ENCODE peak calls at places on chromosomes 3 and 15, in nine cellular contexts. O is dorsolateral prefrontal cortex, U is ascending aorta, V is kidney epithelial cell, B is astrocyte of the spinal cord, T is fibroblast of mammary gland, Z is DND-41, X is cardiac muscle cell, Q is PC-9. A is an unnamed sample.

GRCh38 chr15:57589276-57590073 is 2.2 kb upstream of the MYZAP start:
- DNase-seq in O (no peak), U (no peak), V (no peak), B (no peak), T (no peak), Z (no peak), X (no peak), Q (no peak), A (no peak)

GRCh38 chr15:33068531-33068990 is 126.0 kb downstream of the FMN1 start:
- DNase-seq in O (no peak), U (no peak), V (peak), B (peak), T (peak), Z (peak), X (no peak), Q (peak), A (no peak)

GRCh38 chr3:71111784-71112440 is 471.6 kb downstream of the FOXP1 start:
- DNase-seq in O (no peak), U (no peak), V (no peak), B (peak), T (peak), Z (no peak), X (peak), Q (peak), A (peak)

GRCh38 chr3:39234041-39234440 is 41.6 kb upstream of the XIRP1 start:
- DNase-seq in O (no peak), U (no peak), V (no peak), B (no peak), T (no peak), Z (no peak), X (no peak), Q (no peak), A (no peak)

GRCh38 chr15:77909131-77909940 is 168.2 kb downstream of the TBC1D2B start:
- DNase-seq in O (peak), U (no peak), V (no peak), B (no peak), T (no peak), Z (no peak), X (no peak), Q (no peak), A (no peak)

GRCh38 chr3:15217841-15218267 is 11.8 kb downstream of the CAPN7 start:
- DNase-seq in O (no peak), U (no peak), V (no peak), B (no peak), T (no peak), Z (no peak), X (no peak), Q (no peak), A (no peak)

GRCh38 chr3:131957511-131957910 is 77.3 kb downstream of the CPNE4 start:
- DNase-seq in O (no peak), U (no peak), V (no peak), B (peak), T (no peak), Z (no peak), X (peak), Q (no peak), A (no peak)

GRCh38 chr3:38130631-38131065 is 6.3 kb downstream of the ACAA1 start:
- DNase-seq in O (no peak), U (no peak), V (no peak), B (no peak), T (no peak), Z (no peak), X (no peak), Q (no peak), A (no peak)

GRCh38 chr15:48582472-48583235 is 62.9 kb downstream of the FBN1 start:
- DNase-seq in O (no peak), U (no peak), V (no peak), B (peak), T (peak), Z (no peak), X (peak), Q (no peak), A (peak)

GRCh38 chr3:153161138-153161713 is 800 bp upstream of the RAP2B start:
- DNase-seq in O (peak), U (peak), V (peak), B (peak), T (peak), Z (peak), X (peak), Q (peak), A (peak)

GRCh38 chr3:13567684-13568514 is 19.0 kb downstream of the FBLN2 start:
- DNase-seq in O (no peak), U (no peak), V (no peak), B (no peak), T (no peak), Z (no peak), X (no peak), Q (no peak), A (no peak)

GRCh38 chr15:78131295-78132021 is at the start of gene CIB2:
- DNase-seq in O (peak), U (no peak), V (no peak), B (peak), T (peak), Z (peak), X (peak), Q (peak), A (peak)

DNA sequence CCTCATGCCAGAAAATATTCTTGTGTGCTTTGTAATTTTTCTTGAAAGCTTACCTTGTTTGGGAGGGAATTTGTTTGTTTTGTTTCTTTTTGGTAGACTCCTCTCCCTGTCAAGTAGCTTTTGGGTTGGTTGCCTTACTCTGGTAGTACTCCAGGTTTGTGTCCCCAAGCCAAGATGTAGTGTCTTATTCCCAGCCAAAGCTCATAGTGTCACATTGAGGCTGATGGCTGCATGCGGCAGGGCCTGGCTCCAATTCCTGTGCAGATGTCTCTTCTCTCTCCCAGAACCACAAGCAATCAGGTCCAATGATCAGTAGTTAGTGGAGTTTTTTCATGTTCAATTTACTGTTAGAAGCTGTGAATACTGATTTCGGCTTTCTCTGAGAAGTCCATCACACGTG is 221.1 kb upstream of the THBS1 start:
- DNase-seq in O (no peak), U (no peak), V (no peak), B (no peak), T (no peak), Z (no peak), X (no peak), Q (no peak), A (no peak)
- TF ChIP-seq CTCF in O (no peak), U (no peak), V (no peak), B (no peak), T (no peak), Z (no peak), X (no peak), Q (no peak), A (no peak)

DNA sequence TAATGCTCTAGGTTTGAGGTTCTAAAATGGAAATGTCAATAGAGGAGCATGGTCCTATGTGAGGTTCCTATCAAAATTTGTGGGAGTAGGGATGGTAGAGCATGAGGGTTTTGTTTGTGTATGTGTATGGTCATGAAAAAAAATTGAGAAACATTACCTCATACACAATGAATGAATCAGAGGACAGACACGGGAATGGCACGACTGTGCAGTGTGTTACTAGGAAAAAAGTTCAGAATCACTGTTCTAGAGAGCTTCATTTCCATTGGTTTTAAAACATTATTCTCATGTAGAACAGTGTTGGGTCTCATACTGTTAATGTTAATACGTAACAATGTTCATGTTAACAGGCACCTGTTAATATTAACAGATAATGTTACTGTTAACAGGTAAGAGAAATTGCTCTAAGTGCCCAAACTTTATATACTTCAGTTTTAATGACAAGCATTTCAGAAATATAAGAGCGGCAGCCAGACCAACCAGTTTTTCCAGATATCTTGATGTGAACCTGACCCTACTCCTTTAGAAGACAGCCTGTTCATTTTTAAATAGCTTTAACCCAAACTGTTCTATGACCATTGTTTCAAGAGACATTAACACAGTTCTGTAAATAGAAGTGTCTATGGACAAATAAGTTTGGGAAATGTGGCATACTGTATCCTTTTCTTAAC is 48.0 kb downstream of the SLC15A2 start:
- DNase-seq in O (no peak), U (no peak), V (no peak), B (no peak), T (peak), Z (no peak), X (no peak), Q (peak), A (peak)
- H3K4me3 ChIP-seq in O (no peak), U (no peak), V (no peak), B (no peak), T (no peak), Z (no peak), X (no peak), Q (peak), A (no peak)

DNA sequence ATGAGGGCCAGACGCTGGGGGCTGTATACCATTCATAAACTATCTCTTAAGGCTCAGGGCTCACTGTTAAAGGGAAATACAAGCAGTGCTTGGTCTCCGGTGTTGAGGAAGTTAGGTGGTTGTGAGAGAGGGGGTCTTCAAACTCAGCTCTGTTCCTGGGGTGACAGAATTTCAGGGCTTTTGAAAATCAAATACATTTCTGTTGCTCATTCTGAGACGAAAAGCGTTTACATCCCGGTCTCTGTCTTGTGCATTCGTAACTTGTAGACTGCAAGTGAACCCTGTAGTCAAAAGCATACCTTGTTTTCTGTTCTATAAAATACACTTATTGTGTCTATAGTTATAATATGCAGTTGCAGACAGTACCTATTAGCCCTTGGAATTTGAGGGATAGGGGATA is 1.7 kb downstream of the SLCO3A1 start:
- DNase-seq in O (no peak), U (no peak), V (no peak), B (no peak), T (no peak), Z (no peak), X (no peak), Q (no peak), A (no peak)
- TF ChIP-seq CTCF in O (no peak), U (no peak), V (no peak), B (no peak), T (no peak), Z (no peak), X (no peak), Q (no peak), A (no peak)

GRCh38 chr3:119597548-119598288 is at the start of gene PLA1A:
- DNase-seq in O (no peak), U (no peak), V (no peak), B (no peak), T (no peak), Z (no peak), X (no peak), Q (no peak), A (no peak)
- H3K4me3 ChIP-seq in O (no peak), U (no peak), V (no peak), B (no peak), T (no peak), Z (no peak), X (no peak), Q (no peak), A (no peak)

DNA sequence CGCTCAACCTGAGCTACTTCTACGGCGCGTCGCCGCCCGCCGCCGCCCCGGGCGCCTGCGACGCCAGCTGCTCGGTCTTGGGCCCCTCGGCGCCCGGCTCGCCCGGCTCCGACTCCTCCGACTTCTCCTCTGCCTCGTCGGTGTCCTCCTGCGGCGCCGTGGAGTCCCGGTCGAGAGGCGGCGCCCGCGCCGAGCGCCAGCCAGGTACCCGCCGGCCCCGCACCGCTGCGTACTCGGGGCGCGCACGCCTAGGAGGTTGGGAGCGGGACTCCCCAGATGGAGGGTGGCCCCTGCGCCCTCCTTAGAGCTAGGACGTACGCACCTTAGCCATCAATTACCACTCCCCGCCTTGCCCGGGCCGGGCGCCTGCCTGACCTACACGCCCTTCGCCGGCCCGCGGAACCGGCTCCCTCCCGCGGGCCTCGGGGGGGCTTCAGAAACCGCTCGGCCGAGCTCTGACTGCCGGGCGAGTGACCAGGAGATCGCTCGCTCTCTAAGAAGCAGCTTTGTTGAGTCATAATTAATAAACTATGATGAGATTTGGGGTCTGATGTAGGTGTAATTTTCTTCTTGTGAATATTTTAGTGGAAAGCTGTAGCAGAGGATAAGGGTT is 506 bp downstream of the NFKBIZ start:
- DNase-seq in O (peak), U (no peak), V (no peak), B (no peak), T (no peak), Z (peak), X (no peak), Q (peak), A (no peak)
- TF ChIP-seq CTCF in O (no peak), U (no peak), V (no peak), B (no peak), T (no peak), Z (peak), X (no peak), Q (peak), A (no peak)

GRCh38 chr15:38205502-38206235 is 47.0 kb upstream of the SPRED1 start:
- DNase-seq in O (no peak), U (no peak), V (no peak), B (no peak), T (no peak), Z (no peak), X (no peak), Q (no peak), A (no peak)
- H3K4me3 ChIP-seq in O (no peak), U (no peak), V (no peak), B (no peak), T (no peak), Z (no peak), X (no peak), Q (no peak), A (no peak)

GRCh38 chr3:108090701-108091497 is at the start of gene CD47:
- DNase-seq in O (peak), U (peak), V (peak), B (peak), T (peak), Z (peak), X (peak), Q (peak), A (peak)
- TF ChIP-seq CTCF in O (no peak), U (no peak), V (no peak), B (no peak), T (no peak), Z (no peak), X (no peak), Q (no peak), A (no peak)

GRCh38 chr3:99869621-99870020 is 52.0 kb downstream of the CMSS1 start:
- DNase-seq in O (no peak), U (no peak), V (no peak), B (peak), T (no peak), Z (no peak), X (no peak), Q (no peak), A (peak)
- H3K4me3 ChIP-seq in O (no peak), U (peak), V (no peak), B (no peak), T (no peak), Z (no peak), X (no peak), Q (no peak), A (no peak)

GRCh38 chr15:70512772-70513362 is 250.5 kb downstream of the UACA start:
- DNase-seq in O (no peak), U (no peak), V (no peak), B (peak), T (peak), Z (peak), X (peak), Q (peak), A (peak)
- TF ChIP-seq CTCF in O (no peak), U (no peak), V (peak), B (peak), T (peak), Z (peak), X (peak), Q (peak), A (peak)

GRCh38 chr3:9653565-9654248 is 4.4 kb downstream of the MTMR14 start:
- DNase-seq in O (no peak), U (no peak), V (no peak), B (no peak), T (no peak), Z (no peak), X (no peak), Q (no peak), A (no peak)
- H3K4me3 ChIP-seq in O (no peak), U (no peak), V (no peak), B (no peak), T (no peak), Z (no peak), X (no peak), Q (no peak), A (no peak)